ENCODE peak calls at places on chromosomes 3 and 15, in four cellular contexts. G, K, U and I are unnamed samples.

GRCh38 chr15:31280037-31280830 is 46.4 kb upstream of the KLF13 start:
- DNase-seq in U (peak), K (peak), G (no peak), I (no peak)

GRCh38 chr3:139427283-139428060 is 38.0 kb upstream of the COPB2 start:
- DNase-seq in G (peak), U (no peak), K (peak), I (peak)

GRCh38 chr3:116140100-116140689 is 305.1 kb downstream of the LSAMP start:
- DNase-seq in U (no peak), G (peak), K (no peak), I (peak)

GRCh38 chr3:88149516-88150362 is at the start of gene C3orf38:
- DNase-seq in G (peak), K (peak), U (peak), I (peak)

GRCh38 chr3:4948395-4948794 is 30.8 kb upstream of the BHLHE40 start:
- DNase-seq in K (no peak), U (no peak), G (no peak), I (no peak)

GRCh38 chr3:196163687-196164493 is 47.3 kb downstream of the ZDHHC19 start:
- DNase-seq in U (no peak), K (peak), G (peak), I (no peak)

GRCh38 chr3:60010778-60011177 is 961.0 kb upstream of the CFAP20DC start:
- DNase-seq in G (no peak), K (no peak), U (no peak), I (no peak)

GRCh38 chr15:90004671-90005070 is 3.5 kb downstream of the ZNF710 start:
- DNase-seq in G (no peak), U (no peak), K (no peak), I (peak)

GRCh38 chr15:65796610-65797012 is 4.5 kb upstream of the DENND4A start:
- DNase-seq in U (no peak), K (no peak), G (no peak), I (peak)

GRCh38 chr3:146052791-146053310 is 108.1 kb downstream of the PLOD2 start:
- DNase-seq in U (no peak), G (no peak), K (no peak), I (no peak)

GRCh38 chr3:111338059-111338698 is 203.8 kb upstream of the CD96 start:
- DNase-seq in G (peak), U (no peak), K (peak), I (peak)

GRCh38 chr3:113783463-113783862 is 36.6 kb downstream of the ATP6V1A start:
- DNase-seq in G (no peak), U (no peak), K (no peak), I (no peak)

GRCh38 chr15:67224889-67225288 is 29.6 kb downstream of the AAGAB start:
- DNase-seq in K (no peak), U (no peak), G (no peak), I (peak)

GRCh38 chr3:63048365-63048764 is 173.1 kb upstream of the CADPS start:
- DNase-seq in K (no peak), U (no peak), G (no peak), I (no peak)

GRCh38 chr3:44248152-44248551 is 6.5 kb downstream of the TOPAZ1 start:
- DNase-seq in G (no peak), U (no peak), K (no peak), I (no peak)

GRCh38 chr15:94083467-94083991 is 147.8 kb upstream of the MCTP2 start:
- DNase-seq in U (no peak), G (no peak), K (no peak), I (no peak)

GRCh38 chr15:31485911-31486461 is 159.4 kb downstream of the KLF13 start:
- DNase-seq in K (no peak), U (peak), G (no peak), I (no peak)

GRCh38 chr3:39446444-39446843 is 21.0 kb upstream of the MOBP start:
- DNase-seq in G (no peak), U (no peak), K (no peak), I (no peak)

GRCh38 chr15:99408236-99409096 is 157.2 kb downstream of the LRRC28 start:
- DNase-seq in K (peak), G (no peak), U (peak), I (no peak)

GRCh38 chr3:20576228-20576627 is 390.2 kb upstream of the SGO1 start:
- DNase-seq in G (no peak), K (no peak), U (no peak), I (no peak)

GRCh38 chr15:59828871-59829270 is 139.8 kb upstream of the BNIP2 start:
- DNase-seq in K (no peak), U (no peak), G (no peak), I (peak)

DNA sequence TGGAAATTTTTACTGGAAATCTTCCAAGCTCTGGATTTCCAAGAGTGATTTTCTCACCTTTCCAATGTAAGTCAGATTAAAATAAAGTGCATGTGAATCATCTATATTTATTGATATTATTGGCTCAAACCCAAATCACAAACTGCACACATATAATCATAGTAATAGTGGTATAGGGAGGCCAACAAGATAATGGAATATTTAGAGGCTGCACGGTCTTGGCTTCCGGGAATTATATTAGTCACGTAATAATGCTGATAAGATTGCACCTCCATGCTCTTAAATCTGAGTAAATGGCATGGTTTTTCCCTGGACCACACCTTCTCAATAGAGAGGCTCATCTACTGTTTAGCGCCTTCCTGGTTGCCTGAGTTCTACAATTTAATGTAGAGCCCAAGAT is 567.1 kb upstream of the NR2F2 start:
- DNase-seq in K (no peak), U (no peak), G (no peak), I (no peak)
- TF ChIP-seq CTCF in K (no peak), U (no peak), G (no peak), I (no peak)

DNA sequence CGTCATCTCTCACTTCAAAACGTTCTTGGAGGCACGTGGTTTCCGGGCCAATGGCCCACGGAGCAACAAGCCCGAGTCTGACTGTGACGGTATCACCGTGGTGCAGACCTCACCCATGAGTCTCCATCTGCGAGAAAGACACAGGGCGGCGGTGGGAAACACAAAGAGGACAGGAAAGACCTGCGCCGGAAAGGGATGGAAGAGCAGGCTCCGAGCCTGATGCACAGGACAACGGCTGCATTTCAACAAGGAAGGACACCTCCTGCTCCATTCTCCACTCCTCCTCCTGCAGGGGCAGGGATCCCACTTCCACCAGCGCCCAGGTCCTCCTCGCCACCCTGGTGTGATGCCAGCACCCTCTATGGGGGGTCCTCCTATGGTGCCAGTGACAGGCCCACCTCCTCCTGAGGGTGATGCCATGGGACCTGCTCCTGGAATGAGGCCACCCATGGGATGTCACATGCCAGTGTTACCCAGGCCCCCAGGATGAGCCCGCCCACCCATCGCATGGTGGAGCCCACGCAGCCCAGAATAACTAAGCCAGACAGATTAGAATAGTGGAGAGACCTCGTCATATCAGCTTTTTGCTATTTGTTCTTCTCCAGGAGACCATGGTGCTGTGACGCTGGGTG is 73.0 kb upstream of the PCSK6 start:
- DNase-seq in G (no peak), U (no peak), K (no peak), I (no peak)
- TF ChIP-seq CTCF in G (no peak), U (no peak), K (no peak), I (no peak)

GRCh38 chr3:192804502-192804901 is 77.2 kb upstream of the FGF12 start:
- DNase-seq in K (no peak), U (no peak), G (no peak), I (no peak)

GRCh38 chr3:192801985-192802384 is 74.6 kb upstream of the FGF12 start:
- DNase-seq in G (no peak), K (no peak), U (no peak), I (no peak)

GRCh38 chr3:192802957-192803899 is 75.9 kb upstream of the FGF12 start:
- DNase-seq in U (no peak), G (peak), K (no peak), I (peak)
- TF ChIP-seq CTCF in U (peak), G (peak), K (peak), I (peak)

GRCh38 chr15:45885801-45886200 is 251.0 kb downstream of the SQOR start:
- DNase-seq in G (no peak), U (no peak), K (no peak), I (no peak)
- TF ChIP-seq CTCF in G (no peak), U (no peak), K (no peak), I (no peak)

GRCh38 chr3:10119376-10119775 is 3.9 kb downstream of the BRK1 start:
- DNase-seq in G (no peak), U (no peak), K (no peak), I (no peak)

GRCh38 chr3:10116928-10117327 is 1.5 kb downstream of the BRK1 start:
- DNase-seq in K (no peak), G (no peak), U (no peak), I (no peak)

GRCh38 chr3:10121064-10121463 is 5.6 kb downstream of the BRK1 start:
- DNase-seq in K (no peak), U (no peak), G (no peak), I (no peak)

GRCh38 chr3:10116138-10116460 is 624 bp downstream of the BRK1 start:
- DNase-seq in K (no peak), U (no peak), G (no peak), I (peak)

GRCh38 chr3:10115326-10116137 is at the start of gene BRK1:
- DNase-seq in U (peak), K (peak), G (peak), I (peak)
- TF ChIP-seq CTCF in U (peak), K (no peak), G (no peak), I (no peak)

DNA sequence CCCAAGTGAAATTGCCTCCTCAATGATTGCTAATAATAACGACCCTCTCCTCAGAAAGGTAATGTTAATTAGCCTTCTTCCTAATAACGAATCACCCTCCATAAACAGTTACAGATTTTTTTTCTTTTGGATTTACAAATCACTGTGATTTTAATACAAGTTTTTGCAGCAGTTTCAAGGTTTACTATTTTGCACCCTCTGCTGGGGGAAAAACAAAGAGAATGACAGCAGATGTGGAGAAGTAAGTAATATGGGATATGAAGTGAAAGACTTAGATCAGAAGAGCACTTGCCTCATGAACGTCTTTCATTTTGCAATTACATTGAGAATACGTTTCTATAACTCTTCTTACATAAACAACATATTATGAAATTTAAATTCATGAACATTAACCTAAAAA is 16.1 kb upstream of the CNTN3 start:
- DNase-seq in U (no peak), G (no peak), K (no peak), I (no peak)
- TF ChIP-seq CTCF in U (peak), G (peak), K (peak), I (no peak)

DNA sequence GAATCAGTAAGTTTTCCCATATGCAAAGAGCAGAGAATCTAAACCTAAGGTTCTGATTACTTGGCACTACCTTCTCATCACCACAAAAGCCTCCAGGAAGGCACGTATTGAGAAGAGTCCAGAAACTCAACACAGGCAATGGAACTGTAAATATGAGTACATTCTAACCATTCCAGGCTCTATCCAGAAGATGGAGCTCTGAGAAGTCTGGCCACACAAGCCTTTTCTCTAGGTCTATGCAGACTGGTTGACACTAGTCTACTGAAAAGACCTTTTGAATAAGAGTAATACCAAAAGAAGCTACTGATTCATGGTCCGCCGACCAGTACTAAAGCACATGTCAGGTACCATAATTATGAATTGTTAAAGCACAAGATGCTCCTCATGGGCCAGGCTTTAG is 12.2 kb upstream of the NCKIPSD start:
- DNase-seq in G (no peak), U (no peak), K (no peak), I (no peak)
- TF ChIP-seq CTCF in G (peak), U (no peak), K (no peak), I (no peak)

GRCh38 chr3:100260081-100260684 is 609 bp upstream of the TBC1D23 start:
- DNase-seq in G (peak), K (peak), U (peak), I (no peak)

GRCh38 chr3:100257601-100258000 is 3.2 kb upstream of the TBC1D23 start:
- DNase-seq in G (no peak), K (no peak), U (no peak), I (no peak)

GRCh38 chr3:100261481-100261903 is 700 bp downstream of the TBC1D23 start:
- DNase-seq in G (peak), K (no peak), U (no peak), I (no peak)

GRCh38 chr3:100263583-100263982 is 2.8 kb downstream of the TBC1D23 start:
- DNase-seq in K (no peak), U (no peak), G (no peak), I (no peak)

DNA sequence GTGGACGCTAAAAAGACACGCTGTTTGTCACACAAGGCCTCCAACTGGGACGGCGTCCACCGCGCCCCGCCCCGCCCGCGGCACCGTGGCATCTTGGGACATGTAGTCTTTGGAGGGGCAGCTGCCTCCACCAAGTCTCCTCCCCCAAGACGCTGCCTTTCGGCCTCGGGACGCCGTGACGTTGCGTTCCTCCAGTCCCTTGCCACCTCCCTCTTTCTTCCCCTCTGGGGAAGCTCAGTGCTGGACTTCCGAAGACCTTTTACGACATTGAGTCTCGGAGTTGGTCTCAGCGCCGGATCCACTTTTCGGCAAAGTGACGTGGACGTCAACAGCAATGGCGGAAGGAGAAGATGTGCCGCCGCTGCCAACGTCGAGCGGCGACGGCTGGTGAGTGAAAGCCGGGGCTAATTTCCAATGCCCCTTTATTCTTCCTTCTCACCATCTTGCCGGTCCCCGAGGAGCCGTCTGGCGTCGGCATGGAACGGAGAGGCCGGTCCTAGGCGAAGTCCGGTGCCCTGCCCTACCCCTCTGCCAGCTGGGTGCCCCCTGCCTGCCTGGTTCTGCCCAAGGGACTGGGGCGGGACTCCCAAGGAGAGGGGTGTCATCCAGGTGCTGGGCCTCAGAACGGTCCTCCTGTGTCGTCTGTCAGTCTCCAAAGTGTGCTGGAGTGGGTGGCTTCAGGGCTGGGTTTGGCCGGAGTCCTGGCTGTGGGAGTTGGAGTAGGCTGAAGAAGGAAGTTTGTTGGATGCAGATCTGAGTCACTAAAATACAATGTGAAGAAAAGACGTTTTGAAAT is at the start of gene TBC1D23:
- DNase-seq in U (peak), G (peak), K (peak), I (peak)
- TF ChIP-seq CTCF in U (peak), G (no peak), K (no peak), I (no peak)